ENCODE peak calls at places on chromosome 16, in four cellular contexts. S, Y, T and L are unnamed samples.

GRCh38 chr16:63623551-63624039 is 1498.3 kb downstream of the CDH11 start:
- DNase-seq in T (no peak), Y (no peak), S (no peak), L (no peak)

GRCh38 chr16:61581417-61582046 is 454.7 kb downstream of the CDH8 start:
- DNase-seq in Y (no peak), S (no peak), T (no peak), L (no peak)

GRCh38 chr16:79261461-79261860 is 339.1 kb downstream of the MAF start:
- DNase-seq in Y (peak; percentile 21), T (peak; percentile 45), S (peak; percentile 28), L (peak; percentile 73)

GRCh38 chr16:84909686-84910085 is 89.9 kb downstream of the CRISPLD2 start:
- DNase-seq in T (no peak), Y (no peak), S (no peak), L (no peak)

GRCh38 chr16:66274335-66275110 is 92.0 kb upstream of the CDH5 start:
- DNase-seq in Y (peak; percentile 20), S (peak; percentile 45), T (peak; percentile 14), L (no peak)

GRCh38 chr16:5027575-5028235 is 6.0 kb downstream of the NAGPA start:
- DNase-seq in S (no peak), T (no peak), Y (no peak), L (no peak)

GRCh38 chr16:86083382-86084002 is 184.5 kb downstream of the IRF8 start:
- DNase-seq in S (no peak), T (no peak), Y (no peak), L (no peak)

GRCh38 chr16:47492428-47493357 is 31.6 kb downstream of the PHKB start:
- DNase-seq in T (peak; percentile 92), S (no peak), Y (peak; percentile 92), L (no peak)

GRCh38 chr16:75265911-75266701 is 14.7 kb upstream of the BCAR1 start:
- DNase-seq in S (peak; percentile 99), Y (peak; percentile 84), T (peak; percentile 85), L (peak; percentile 90)

GRCh38 chr16:75264999-75265910 is 13.8 kb upstream of the BCAR1 start:
- DNase-seq in Y (no peak), T (no peak), S (peak; percentile 76), L (no peak)

GRCh38 chr16:75267631-75268264 is 16.3 kb upstream of the BCAR1 start:
- DNase-seq in S (peak; percentile 38), T (no peak), Y (peak; percentile 71), L (no peak)

GRCh38 chr16:75264531-75264998 is 13.1 kb upstream of the BCAR1 start:
- DNase-seq in Y (no peak), T (no peak), S (peak; percentile 76), L (no peak)

DNA sequence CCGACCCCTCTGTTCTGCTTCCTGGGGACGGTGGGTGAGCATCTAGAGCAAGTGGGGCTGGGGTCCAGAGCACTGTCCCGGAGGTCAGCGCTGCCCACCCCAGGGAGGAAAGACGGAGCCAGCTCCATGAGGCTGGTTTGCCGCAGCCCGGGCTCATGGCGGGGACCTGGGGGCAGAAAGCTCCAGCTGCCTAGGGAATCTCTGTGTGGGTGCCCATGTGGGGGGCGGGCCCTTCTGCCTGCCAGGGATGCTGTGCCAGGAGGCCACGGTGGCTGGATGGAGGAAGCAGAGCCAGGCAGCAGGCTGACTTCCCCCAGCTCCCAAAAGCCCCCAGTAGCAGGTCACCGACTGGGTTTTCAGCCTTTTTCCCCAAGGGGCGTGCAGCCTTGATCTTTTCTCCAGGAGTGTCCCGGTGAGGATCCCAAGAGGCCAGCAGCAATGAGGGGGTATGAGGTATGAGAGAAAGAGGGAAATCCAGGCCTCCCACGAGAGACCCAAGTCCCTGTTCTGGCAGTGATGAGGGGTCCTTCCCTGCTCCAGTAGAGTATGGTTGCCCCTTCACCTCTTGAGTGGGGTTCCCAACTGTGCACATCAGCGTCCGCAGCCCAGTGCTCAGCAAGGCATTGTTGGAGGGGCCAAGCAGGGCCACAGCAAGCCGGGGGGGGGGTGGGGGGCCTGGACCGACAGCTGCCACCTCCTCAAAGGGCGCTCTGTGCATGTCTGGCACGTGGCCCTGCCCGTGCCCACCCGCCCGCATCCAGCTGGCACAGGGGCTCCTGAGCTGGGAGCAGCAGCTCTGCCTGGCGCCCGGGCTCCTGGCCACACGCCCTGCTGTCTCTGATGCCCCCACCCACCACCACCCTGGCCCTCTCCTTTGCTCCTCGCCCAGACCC is 15.6 kb upstream of the BCAR1 start:
- DNase-seq in S (peak; percentile 50), Y (no peak), T (no peak), L (no peak)
- TF ChIP-seq FOXJ3 in S (no peak), Y (no peak), T (no peak), L (no peak)

GRCh38 chr16:851209-851810 is 50.8 kb upstream of the GNG13 start:
- DNase-seq in Y (no peak), S (no peak), T (no peak), L (no peak)
- TF ChIP-seq FOXJ3 in Y (no peak), S (no peak), T (no peak), L (no peak)

GRCh38 chr16:49717693-49718092 is 138.2 kb downstream of the ZNF423 start:
- DNase-seq in Y (no peak), T (no peak), S (no peak), L (no peak)

GRCh38 chr16:49716268-49716667 is 139.6 kb downstream of the ZNF423 start:
- DNase-seq in S (no peak), T (no peak), Y (no peak), L (no peak)

GRCh38 chr16:49712106-49712505 is 143.8 kb downstream of the ZNF423 start:
- DNase-seq in S (no peak), Y (no peak), T (no peak), L (no peak)

GRCh38 chr16:49712567-49712966 is 143.3 kb downstream of the ZNF423 start:
- DNase-seq in T (no peak), Y (no peak), S (no peak), L (no peak)

DNA sequence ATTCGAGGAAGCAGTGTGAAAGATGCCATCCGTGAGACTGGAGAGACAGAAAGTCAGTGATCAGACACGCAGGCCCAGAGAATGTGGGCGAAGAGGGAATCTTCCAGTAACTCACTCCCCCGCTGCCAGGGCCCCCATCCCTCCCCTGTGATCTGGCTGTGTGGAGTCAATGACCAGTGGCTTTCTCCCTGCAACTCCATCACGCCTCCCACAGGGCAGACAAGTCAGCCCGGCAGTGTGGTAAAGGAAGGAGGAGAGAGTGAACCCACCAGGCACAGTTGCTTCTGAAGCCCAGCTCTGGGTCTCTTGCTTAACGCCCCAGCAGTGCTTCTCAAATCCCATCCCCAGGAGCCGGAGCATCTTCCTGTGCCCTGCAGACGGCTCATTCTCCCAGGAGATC is 142.1 kb downstream of the ZNF423 start:
- DNase-seq in T (no peak), S (no peak), Y (no peak), L (no peak)
- TF ChIP-seq FOXJ3 in T (no peak), S (no peak), Y (no peak), L (no peak)

GRCh38 chr16:82653550-82654511 is 27.1 kb downstream of the CDH13 start:
- DNase-seq in Y (peak; percentile 19), T (peak; percentile 5), S (no peak), L (no peak)
- TF ChIP-seq FOXJ3 in Y (no peak), T (no peak), S (no peak), L (no peak)

GRCh38 chr16:89397331-89397861 is 93.0 kb downstream of the ANKRD11 start:
- DNase-seq in Y (no peak), S (no peak), T (no peak), L (no peak)

GRCh38 chr16:89393731-89394406 is 96.5 kb downstream of the ANKRD11 start:
- DNase-seq in S (no peak), Y (peak; percentile 49), T (no peak), L (no peak)

GRCh38 chr16:89396156-89396555 is 94.2 kb downstream of the ANKRD11 start:
- DNase-seq in S (no peak), Y (no peak), T (no peak), L (no peak)

GRCh38 chr16:89392881-89393730 is 97.3 kb downstream of the ANKRD11 start:
- DNase-seq in Y (no peak), T (no peak), S (no peak), L (peak; percentile 48)

GRCh38 chr16:89395150-89396142 is 94.9 kb downstream of the ANKRD11 start:
- DNase-seq in S (peak; percentile 69), T (no peak), Y (peak; percentile 97), L (no peak)
- TF ChIP-seq FOXJ3 in S (no peak), T (no peak), Y (peak; percentile 84), L (no peak)

GRCh38 chr16:10629592-10629963 is 49.2 kb upstream of the EMP2 start:
- DNase-seq in T (peak; percentile 18), Y (no peak), S (no peak), L (peak; percentile 41)
- TF ChIP-seq FOXJ3 in T (no peak), Y (no peak), S (no peak), L (no peak)

DNA sequence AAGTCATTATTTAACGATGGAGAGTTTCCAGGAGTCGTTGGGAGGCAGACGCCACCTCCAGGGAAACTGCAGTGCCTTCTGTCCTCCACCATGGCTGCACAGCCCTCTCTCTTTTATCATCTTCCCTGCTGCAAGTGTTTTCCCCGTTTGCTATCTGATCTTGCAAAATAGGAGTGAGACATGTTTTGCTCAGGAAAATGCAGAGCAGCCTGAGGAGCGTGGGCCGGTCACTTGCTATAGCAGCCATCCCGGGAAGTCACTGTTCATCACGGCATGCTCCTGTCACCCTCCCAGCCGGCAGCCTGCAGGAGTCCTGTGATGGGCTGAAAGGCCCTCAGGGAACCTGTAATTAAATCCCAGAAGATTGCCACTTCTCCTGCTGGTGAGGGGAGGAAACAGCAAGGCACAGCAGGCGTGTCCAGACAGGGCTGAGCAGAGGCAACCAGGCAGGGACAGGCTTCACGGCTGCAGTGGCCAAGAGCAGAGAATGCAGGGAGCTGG is 143.1 kb downstream of the GSG1L start:
- DNase-seq in T (peak; percentile 6), S (peak; percentile 80), Y (peak; percentile 22), L (peak; percentile 67)
- TF ChIP-seq FOXJ3 in T (no peak), S (peak; percentile 85), Y (no peak), L (no peak)

GRCh38 chr16:1941924-1942809 is 832 bp downstream of the MSRB1 start:
- DNase-seq in Y (no peak), T (peak; percentile 85), S (no peak), L (no peak)
- TF ChIP-seq FOXJ3 in Y (no peak), T (no peak), S (no peak), L (no peak)

DNA sequence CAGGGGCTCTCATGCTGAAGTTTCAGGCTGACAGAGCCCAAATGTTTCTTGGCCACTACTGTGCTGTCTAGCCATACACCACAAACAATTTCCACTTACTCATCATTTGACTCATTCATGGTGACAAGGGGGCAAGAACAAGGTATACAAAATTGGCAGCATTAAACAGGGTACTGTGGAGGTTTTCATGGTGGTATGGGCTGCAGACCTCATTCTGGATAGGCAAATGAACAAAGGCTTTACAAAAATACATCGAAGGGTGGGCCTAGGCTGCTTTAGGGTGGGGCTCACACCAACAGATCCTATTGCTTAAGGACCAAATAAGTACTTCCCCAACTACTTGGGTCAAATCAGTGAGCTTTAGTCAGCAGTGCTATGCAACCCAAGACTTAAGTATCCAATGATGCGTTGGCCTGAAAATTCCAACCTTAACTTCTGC is 53.0 kb downstream of the N4BP1 start:
- DNase-seq in T (no peak), Y (no peak), S (no peak), L (no peak)
- TF ChIP-seq FOXJ3 in T (no peak), Y (no peak), S (no peak), L (no peak)

GRCh38 chr16:3665508-3665907 is 11.0 kb downstream of the DNASE1 start:
- DNase-seq in T (no peak), S (no peak), Y (no peak), L (no peak)
- TF ChIP-seq FOXJ3 in T (no peak), S (no peak), Y (no peak), L (no peak)